ENCODE peak calls at places on chromosomes 13 and 19, in eight cellular contexts. B is IMR-90, E is GM23248, T is mammary epithelial cell, L is SK-N-SH, A is PC-3, N is endothelial cell of umbilical vein, V is K562. J is an unnamed sample. For H3K36me3, the result is how much of the 10 kb centered on the place peaks cover.

GRCh38 chr13:77506874-77507273 is 28.6 kb upstream of the SCEL start:
- DNase-seq in B (no peak), V (no peak), T (no peak), L (no peak), A (peak), N (peak), E (peak), J (no peak)

GRCh38 chr19:47794526-47794925 is 9.8 kb downstream of the TPRX1 start:
- DNase-seq in B (no peak), V (no peak), E (no peak), T (no peak), N (no peak), A (no peak), L (no peak), J (peak)

GRCh38 chr19:57406516-57407123 is 4.3 kb upstream of the ZNF17 start:
- DNase-seq in E (peak), L (peak), B (peak), A (peak), N (peak), T (peak), V (peak), J (peak)

GRCh38 chr19:23986623-23987022 is 71.9 kb downstream of the ZNF726 start:
- DNase-seq in B (no peak), V (no peak), E (no peak), L (no peak), A (no peak), N (no peak), T (no peak), J (peak)

GRCh38 chr13:68056816-68057710 is 826.9 kb upstream of the PCDH9 start:
- DNase-seq in V (no peak), A (peak), N (peak), T (peak), B (peak), L (no peak), E (no peak), J (no peak)

GRCh38 chr19:33687761-33688656 is 66.3 kb downstream of the CHST8 start:
- DNase-seq in E (no peak), V (no peak), L (peak), T (no peak), N (no peak), B (no peak), A (no peak), J (no peak)

GRCh38 chr13:37229931-37230330 is 124.5 kb upstream of the CSNK1A1L start:
- DNase-seq in L (no peak), E (no peak), N (no peak), V (no peak), B (no peak), T (peak), A (no peak), J (no peak)

GRCh38 chr13:98537306-98537705 is 39.6 kb downstream of the STK24 start:
- DNase-seq in N (no peak), T (no peak), E (no peak), A (no peak), B (no peak), V (no peak), L (no peak), J (no peak)

GRCh38 chr19:41844601-41845000 is at the start of gene LYPD4:
- DNase-seq in T (no peak), A (no peak), N (no peak), B (no peak), L (peak), E (no peak), V (peak), J (no peak)

GRCh38 chr13:105908581-105908980 is 626.9 kb downstream of the EFNB2 start:
- DNase-seq in L (no peak), B (no peak), A (no peak), V (no peak), T (no peak), N (no peak), E (no peak), J (no peak)

GRCh38 chr19:6828306-6828697 is 55.8 kb downstream of the VAV1 start:
- DNase-seq in B (no peak), T (peak), N (no peak), A (peak), V (peak), E (no peak), L (no peak), J (peak)

GRCh38 chr13:114248011-114248410 is 13.3 kb downstream of the CDC16 start:
- DNase-seq in V (no peak), L (no peak), T (no peak), E (peak), A (no peak), N (no peak), B (peak), J (no peak)

GRCh38 chr13:41639955-41640780 is 182.8 kb downstream of the RGCC start:
- DNase-seq in A (no peak), N (peak), L (no peak), T (no peak), V (no peak), E (peak), B (no peak), J (peak)

GRCh38 chr13:43767351-43767901 is 19.3 kb downstream of the ENOX1 start:
- DNase-seq in E (peak), A (no peak), B (no peak), V (no peak), T (no peak), N (no peak), L (peak), J (no peak)

GRCh38 chr19:17300992-17301585 is 2.1 kb downstream of the ABHD8 start:
- DNase-seq in T (no peak), E (no peak), B (no peak), V (no peak), N (no peak), A (no peak), L (no peak), J (no peak)

GRCh38 chr13:109584844-109585361 is 201.5 kb downstream of the IRS2 start:
- DNase-seq in L (no peak), V (no peak), N (no peak), B (no peak), A (no peak), T (no peak), E (no peak), J (peak)

GRCh38 chr19:11261902-11262839 is at the start of gene DOCK6:
- DNase-seq in V (peak), N (no peak), L (peak), A (peak), T (no peak), B (no peak), E (peak), J (peak)

GRCh38 chr19:39379865-39380399 is 11.0 kb downstream of the PAF1 start:
- DNase-seq in B (no peak), E (no peak), T (no peak), N (no peak), A (no peak), L (no peak), V (no peak), J (no peak)

DNA sequence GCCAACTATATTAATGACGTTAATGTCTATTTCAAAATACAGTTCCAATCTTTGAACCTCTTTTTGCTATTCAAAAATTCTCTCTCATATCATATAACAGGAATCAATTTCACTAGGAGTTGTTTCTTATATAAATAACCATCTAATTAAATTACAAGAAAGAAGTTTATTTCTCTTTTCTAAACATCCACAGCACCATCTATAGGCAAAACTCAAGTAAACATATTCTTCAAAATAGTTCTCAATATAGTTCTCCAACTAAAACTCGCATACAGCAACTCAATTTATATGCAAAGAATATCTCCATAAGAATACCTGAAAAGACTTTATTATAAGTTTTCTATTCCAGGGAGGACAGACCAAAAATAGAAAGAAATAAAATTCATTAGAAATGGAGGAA is 65.6 kb downstream of the RBM26 start:
- DNase-seq in L (no peak), B (no peak), T (no peak), N (no peak), V (no peak), A (no peak), E (no peak), J (peak)
- H3K36me3 ChIP-seq in L (half or more), B (under half), T (half or more), N (under half), V (half or more), A (under half), E (half or more), J (under half)

DNA sequence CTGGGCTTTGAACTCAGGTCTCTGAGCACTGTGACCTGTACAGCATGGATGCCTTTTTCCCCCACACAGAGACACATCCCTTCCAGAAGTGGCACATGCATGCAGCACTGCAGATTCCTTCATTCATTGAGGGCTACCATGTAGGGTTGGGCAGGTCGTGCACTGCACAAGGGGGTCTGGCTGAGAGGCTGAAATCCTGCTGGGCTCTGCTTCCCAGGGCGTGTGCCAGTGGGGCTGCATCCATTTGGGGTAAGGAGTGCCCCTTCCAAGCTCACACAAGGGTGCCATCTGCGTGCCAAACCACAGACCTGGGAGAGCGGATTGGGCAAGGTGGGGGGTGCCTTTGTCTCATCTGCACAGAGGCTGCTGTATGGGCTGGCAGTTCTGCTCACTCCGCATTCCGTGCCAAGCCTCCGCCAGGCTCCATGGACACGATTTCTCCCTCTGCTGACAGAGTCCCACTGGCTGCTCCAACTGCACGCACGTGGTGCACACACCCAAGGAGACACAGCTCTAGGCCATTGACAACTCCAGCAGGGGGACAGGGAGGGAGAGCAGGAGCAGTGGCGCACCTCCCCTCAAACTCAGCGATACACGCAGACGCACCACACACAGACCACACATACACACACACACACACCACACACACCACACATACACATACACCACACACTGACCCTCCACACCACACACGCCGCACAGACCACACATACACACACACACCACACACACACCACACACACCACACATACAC is 4.5 kb upstream of the SHISA7 start:
- DNase-seq in A (peak), N (no peak), V (no peak), L (peak), T (peak), B (peak), E (peak), J (no peak)
- H2AFZ ChIP-seq in A (no peak), N (no peak), V (no peak), L (no peak), T (peak), B (peak), E (no peak), J (no peak)

GRCh38 chr19:3058821-3059314 is 3.4 kb downstream of the TLE5 start:
- DNase-seq in L (no peak), T (no peak), E (no peak), V (no peak), N (no peak), B (no peak), A (no peak), J (no peak)
- H3K36me3 ChIP-seq in L (under half), T (under half), E (under half), V (half or more), N (under half), B (half or more), A (under half), J (under half)

DNA sequence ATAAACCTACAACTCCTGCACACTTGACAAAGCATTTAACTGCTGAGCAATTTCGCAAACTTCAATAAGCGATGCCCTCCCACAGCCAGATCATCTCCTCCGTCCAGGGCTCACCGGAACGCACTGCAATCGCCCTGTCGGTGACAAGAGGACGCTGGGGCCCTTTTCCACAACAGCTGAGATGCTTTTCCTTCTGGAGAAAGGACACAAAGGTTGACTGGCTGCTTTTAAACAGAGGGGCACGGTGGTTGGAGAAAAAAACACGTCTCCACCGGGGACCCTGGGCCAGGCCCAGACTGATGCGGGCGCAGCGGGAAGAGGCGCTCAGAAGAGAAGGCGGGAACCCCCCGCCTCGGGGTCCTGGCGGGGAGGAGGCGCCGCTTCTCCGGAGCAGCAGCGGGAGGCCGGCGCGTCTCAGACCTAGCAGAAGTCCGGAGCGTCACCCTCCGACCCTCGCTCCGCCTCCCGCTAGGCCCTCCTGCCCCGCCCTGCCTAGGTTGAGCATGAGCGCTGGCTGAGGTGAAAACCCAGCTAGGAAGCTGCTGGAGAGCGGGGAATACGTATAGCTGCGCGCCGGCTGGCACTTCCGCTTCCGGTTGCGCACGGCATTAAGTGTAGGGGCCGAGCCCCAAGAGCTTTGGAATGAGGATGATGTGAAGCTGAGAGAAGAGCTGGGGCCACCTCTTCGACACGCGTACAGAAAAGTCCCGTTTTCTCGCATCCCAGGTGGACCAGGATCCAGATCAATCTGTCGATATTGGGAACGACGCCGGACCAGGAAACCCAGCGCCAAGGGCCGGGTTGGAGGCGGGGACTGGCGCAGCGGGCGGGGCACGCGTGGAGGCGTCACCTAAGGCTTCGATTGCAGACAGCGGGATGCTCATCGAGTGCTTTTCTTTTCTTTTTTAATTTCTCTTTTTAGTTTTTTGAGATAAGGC is at the start of gene ZNF846:
- DNase-seq in N (peak), T (peak), L (peak), A (peak), B (peak), E (peak), V (peak), J (peak)
- H2AFZ ChIP-seq in N (peak), T (peak), L (peak), A (peak), B (peak), E (peak), V (peak), J (peak)

GRCh38 chr19:27779953-27780352 is 1433.0 kb downstream of the UQCRFS1 start:
- DNase-seq in B (no peak), E (no peak), A (no peak), N (no peak), V (no peak), T (no peak), L (no peak), J (no peak)

GRCh38 chr19:27776524-27776923 is 1436.4 kb downstream of the UQCRFS1 start:
- DNase-seq in B (no peak), E (no peak), A (no peak), L (no peak), V (peak), N (no peak), T (no peak), J (no peak)

GRCh38 chr19:27777242-27777641 is 1435.7 kb downstream of the UQCRFS1 start:
- DNase-seq in L (no peak), B (no peak), T (no peak), V (no peak), A (no peak), E (no peak), N (no peak), J (no peak)

GRCh38 chr19:27776020-27776419 is 1436.9 kb downstream of the UQCRFS1 start:
- DNase-seq in B (peak), V (peak), L (no peak), N (no peak), A (peak), E (peak), T (peak), J (no peak)

DNA sequence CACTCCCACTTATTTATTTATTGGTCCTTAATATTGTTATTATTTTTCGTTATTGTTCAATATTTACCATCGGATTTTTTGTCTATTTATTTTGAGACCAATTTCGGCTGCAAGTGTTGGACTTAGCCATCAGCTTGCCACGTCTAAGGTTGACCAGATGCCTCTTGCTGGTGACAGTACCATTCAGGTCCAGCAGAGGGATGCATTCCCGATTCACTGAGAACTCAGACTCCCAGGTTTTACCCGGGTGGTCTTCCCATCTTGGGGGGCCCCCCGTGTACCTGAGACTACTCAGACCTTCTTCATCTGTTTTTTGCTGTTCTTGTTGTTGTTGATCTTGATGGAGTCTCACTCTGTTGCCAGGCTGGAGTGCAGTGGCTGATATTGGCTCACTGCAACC is 1435.2 kb downstream of the UQCRFS1 start:
- DNase-seq in T (no peak), E (no peak), A (no peak), V (peak), L (no peak), N (no peak), B (no peak), J (no peak)
- H3K36me3 ChIP-seq in T (under half), E (under half), A (under half), V (under half), L (under half), N (under half), B (under half), J (under half)

GRCh38 chr13:65472336-65472735 is 1757.8 kb downstream of the PCDH9 start:
- DNase-seq in L (no peak), T (no peak), N (no peak), V (no peak), B (no peak), E (no peak), A (peak), J (no peak)

GRCh38 chr13:65468628-65469027 is 1761.5 kb downstream of the PCDH9 start:
- DNase-seq in B (peak), E (no peak), L (no peak), T (no peak), V (no peak), N (no peak), A (no peak), J (no peak)

GRCh38 chr13:65470781-65471180 is 1759.4 kb downstream of the PCDH9 start:
- DNase-seq in T (no peak), A (no peak), N (no peak), V (no peak), L (no peak), E (no peak), B (peak), J (no peak)

DNA sequence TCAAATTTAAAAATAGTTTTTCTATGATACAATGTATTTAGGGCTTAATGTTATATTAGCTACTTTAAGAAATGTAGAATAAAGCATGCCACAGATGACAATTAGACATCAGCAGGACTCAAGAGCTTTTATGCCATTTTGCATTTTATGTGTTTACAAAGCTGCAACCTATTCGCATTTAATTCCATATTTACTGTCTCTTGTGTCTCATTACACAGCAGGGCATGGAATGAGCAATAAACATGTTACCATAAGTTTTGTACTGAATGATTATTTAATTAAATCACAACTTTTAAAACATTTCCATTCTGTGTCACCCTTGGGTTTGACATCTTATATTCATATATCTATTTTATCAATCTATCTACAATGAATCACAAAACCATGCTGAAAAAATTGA is 1756.9 kb downstream of the PCDH9 start:
- DNase-seq in T (no peak), A (no peak), V (no peak), B (no peak), L (no peak), E (no peak), N (no peak), J (no peak)
- H2AFZ ChIP-seq in T (no peak), A (no peak), V (no peak), B (no peak), L (no peak), E (no peak), N (no peak), J (no peak)

GRCh38 chr19:8459520-8460260 is 14.9 kb downstream of the HNRNPM start:
- DNase-seq in T (no peak), E (peak), B (peak), L (no peak), A (peak), N (peak), V (no peak), J (peak)
- H3K36me3 ChIP-seq in T (under half), E (under half), B (under half), L (half or more), A (half or more), N (under half), V (half or more), J (under half)

GRCh38 chr19:55189424-55189823 is 9.3 kb upstream of the SYT5 start:
- DNase-seq in N (peak), T (peak), E (peak), V (no peak), L (no peak), B (peak), A (peak), J (peak)

GRCh38 chr19:55193481-55193880 is 13.4 kb upstream of the SYT5 start:
- DNase-seq in V (no peak), T (no peak), E (no peak), B (no peak), N (no peak), L (no peak), A (no peak), J (no peak)

GRCh38 chr19:55186080-55186479 is 6.0 kb upstream of the SYT5 start:
- DNase-seq in A (no peak), N (no peak), V (no peak), T (no peak), E (no peak), B (no peak), L (no peak), J (no peak)

GRCh38 chr19:55188620-55189019 is 8.5 kb upstream of the SYT5 start:
- DNase-seq in V (no peak), B (no peak), N (no peak), L (no peak), T (no peak), E (no peak), A (no peak), J (no peak)
- H2AFZ ChIP-seq in V (peak), B (no peak), N (no peak), L (no peak), T (no peak), E (peak), A (no peak), J (no peak)

GRCh38 chr13:112808377-112809140 is 118.7 kb downstream of the ATP11A start:
- DNase-seq in V (no peak), N (no peak), L (no peak), T (no peak), B (no peak), A (no peak), E (no peak), J (no peak)
- H3K36me3 ChIP-seq in V (under half), N (under half), L (under half), T (under half), B (under half), A (under half), E (under half), J (under half)